ENCODE peak calls at places on chromosomes 1 and 21, in six cellular contexts. O, P, D, V, Z and Y are unnamed samples.
A peak's percentile ranks its signal among the peaks of the same experiment; 100 is the strongest.

GRCh38 chr1:168672278-168672677 is 56.7 kb downstream of the DPT start:
- DNase-seq in O (no peak), D (no peak), Z (no peak), V (no peak), P (no peak), Y (no peak)

GRCh38 chr1:196877964-196878363 is 9.9 kb upstream of the CFHR4 start:
- DNase-seq in V (no peak), P (no peak), Z (no peak), O (no peak), D (peak; percentile 23), Y (no peak)

GRCh38 chr1:102733491-102734236 is 374.7 kb downstream of the COL11A1 start:
- DNase-seq in P (no peak), O (no peak), D (peak; percentile 14), V (no peak), Z (no peak), Y (no peak)

GRCh38 chr1:151199860-151200581 is 1.7 kb downstream of the PIP5K1A start:
- DNase-seq in V (no peak), O (peak; percentile 94), P (no peak), Z (no peak), D (peak; percentile 90), Y (no peak)

GRCh38 chr1:64093941-64094340 is 109.5 kb upstream of the UBE2U start:
- DNase-seq in D (peak; percentile 50), Z (no peak), O (no peak), V (no peak), P (no peak), Y (no peak)

GRCh38 chr1:177897601-177898376 is 72.1 kb downstream of the SEC16B start:
- DNase-seq in O (no peak), P (no peak), Z (no peak), V (no peak), D (no peak), Y (no peak)

GRCh38 chr1:19563336-19564097 is 78.2 kb upstream of the CAPZB start:
- DNase-seq in Z (no peak), D (peak; percentile 20), O (no peak), P (no peak), V (no peak), Y (no peak)

GRCh38 chr1:114468047-114468446 is 43.0 kb downstream of the TRIM33 start:
- DNase-seq in P (no peak), D (no peak), Z (no peak), V (no peak), O (no peak), Y (no peak)

GRCh38 chr1:172154571-172154970 is 265.9 kb upstream of the C1orf105 start:
- DNase-seq in Z (no peak), D (peak; percentile 89), O (peak; percentile 84), P (no peak), V (no peak), Y (no peak)

GRCh38 chr1:832136-832535 is 91.6 kb upstream of the SAMD11 start:
- DNase-seq in Z (no peak), P (no peak), O (no peak), D (no peak), V (no peak), Y (no peak)

GRCh38 chr1:230772457-230773395 is 25.5 kb downstream of the CAPN9 start:
- DNase-seq in V (no peak), O (peak; percentile 24), D (peak; percentile 86), Z (no peak), P (no peak), Y (no peak)

GRCh38 chr1:108561145-108561458 is 1.2 kb downstream of the EEIG2 start:
- DNase-seq in V (no peak), D (no peak), Z (no peak), O (no peak), P (no peak), Y (no peak)

GRCh38 chr1:47931395-47931794 is 65.8 kb downstream of the TRABD2B start:
- DNase-seq in V (no peak), D (peak; percentile 18), P (no peak), Z (no peak), O (no peak), Y (no peak)

GRCh38 chr1:3669421-3669821 is 17.1 kb downstream of the TP73 start:
- DNase-seq in V (no peak), Z (no peak), D (no peak), P (no peak), O (no peak), Y (no peak)

GRCh38 chr1:68954841-68955240 is 458.0 kb upstream of the DEPDC1 start:
- DNase-seq in P (no peak), O (peak; percentile 36), V (no peak), Z (no peak), D (no peak), Y (no peak)

GRCh38 chr21:34524671-34525601 is 12.9 kb upstream of the KCNE1 start:
- DNase-seq in O (peak; percentile 57), D (peak; percentile 77), P (no peak), V (no peak), Z (no peak), Y (no peak)

GRCh38 chr1:7300893-7301292 is 470.2 kb upstream of the VAMP3 start:
- DNase-seq in O (peak; percentile 89), Z (no peak), V (no peak), D (peak; percentile 94), P (no peak), Y (no peak)

GRCh38 chr1:89900791-89901708 is 80.2 kb downstream of the LRRC8D start:
- DNase-seq in Z (no peak), O (no peak), P (no peak), V (no peak), D (no peak), Y (no peak)

GRCh38 chr1:82515650-82516049 is 714.9 kb downstream of the ADGRL2 start:
- DNase-seq in P (no peak), V (no peak), O (no peak), D (peak; percentile 17), Z (no peak), Y (no peak)

GRCh38 chr1:8133190-8133589 is 107.1 kb upstream of the ERRFI1 start:
- DNase-seq in P (no peak), V (no peak), D (no peak), Z (no peak), O (peak; percentile 29), Y (no peak)

GRCh38 chr1:29290414-29290980 is 54.2 kb downstream of the PTPRU start:
- DNase-seq in Z (no peak), D (peak; percentile 23), P (no peak), O (no peak), V (no peak), Y (no peak)

GRCh38 chr1:76138217-76138616 is 63.7 kb downstream of the ST6GALNAC3 start:
- DNase-seq in V (no peak), O (no peak), P (no peak), D (no peak), Z (no peak), Y (no peak)

GRCh38 chr1:37951783-37952624 is 5.2 kb upstream of the INPP5B start:
- DNase-seq in D (no peak), Z (no peak), O (no peak), V (no peak), P (no peak), Y (no peak)

GRCh38 chr1:2347409-2347785 is 44.0 kb downstream of the MORN1 start:
- DNase-seq in Z (no peak), P (no peak), D (no peak), O (no peak), V (no peak), Y (no peak)

GRCh38 chr21:43659136-43660000 is at the start of the genes HSF2BP and RRP1B:
- DNase-seq in O (peak; percentile 65), P (peak; percentile 72), V (peak; percentile 92), D (peak; percentile 82), Z (peak; percentile 53), Y (peak; percentile 49)

GRCh38 chr1:226281058-226281457 is 27.9 kb downstream of the LIN9 start:
- DNase-seq in P (no peak), Z (no peak), V (no peak), D (no peak), O (no peak), Y (no peak)

GRCh38 chr1:103275725-103276124 is 167.4 kb upstream of the COL11A1 start:
- DNase-seq in V (no peak), O (no peak), D (no peak), Z (no peak), P (no peak), Y (no peak)

GRCh38 chr1:8351693-8352470 is 34.0 kb downstream of the SLC45A1 start:
- DNase-seq in P (no peak), V (peak; percentile 67), O (no peak), D (peak; percentile 40), Z (no peak), Y (no peak)

GRCh38 chr1:1439550-1440261 is 4.2 kb downstream of the VWA1 start:
- DNase-seq in V (no peak), D (no peak), Z (no peak), P (no peak), O (no peak), Y (no peak)

GRCh38 chr21:7951854-7952519 is 2569.4 kb upstream of the TPTE start:
- DNase-seq in Z (no peak), O (no peak), D (no peak), P (no peak), V (no peak), Y (no peak)

GRCh38 chr1:218424528-218424927 is 79.4 kb downstream of the TGFB2 start:
- DNase-seq in V (no peak), O (no peak), D (no peak), P (no peak), Z (no peak), Y (no peak)